ENCODE peak calls at places on chromosomes 12 and 14, in five cellular contexts. L is CD8-positive, alpha-beta T cell; T is choroid plexus epithelial cell; G is AG10803; K is mesothelial cell of epicardium. W is an unnamed sample.

GRCh38 chr12:13816394-13816793 is 165.0 kb downstream of the GRIN2B start:
- DNase-seq in G (no peak), L (no peak), T (no peak), K (no peak), W (no peak)

GRCh38 chr14:104448321-104448720 is 131.2 kb upstream of the C14orf180 start:
- DNase-seq in L (no peak), K (no peak), G (no peak), T (no peak), W (no peak)

GRCh38 chr12:78914859-78915331 is 50.3 kb downstream of the SYT1 start:
- DNase-seq in T (no peak), L (no peak), G (no peak), K (no peak), W (no peak)

GRCh38 chr12:125533434-125534029 is 468.3 kb downstream of the AACS start:
- DNase-seq in K (peak; percentile 48), T (no peak), L (no peak), G (no peak), W (no peak)

GRCh38 chr12:119681953-119682352 is 14.0 kb downstream of the PRKAB1 start:
- DNase-seq in L (no peak), K (no peak), T (no peak), G (no peak), W (no peak)

GRCh38 chr12:122174155-122174845 is at the start of gene IL31:
- DNase-seq in G (no peak), T (no peak), L (no peak), K (no peak), W (no peak)

GRCh38 chr14:53412819-53413664 is 259.9 kb upstream of the DDHD1 start:
- DNase-seq in T (peak; percentile 41), K (no peak), G (no peak), L (no peak), W (no peak)

GRCh38 chr12:105748806-105749600 is 389.8 kb downstream of the NUAK1 start:
- DNase-seq in L (no peak), K (no peak), T (peak; percentile 81), G (peak; percentile 66), W (no peak)

GRCh38 chr12:47184229-47184628 is 104.5 kb upstream of the AMIGO2 start:
- DNase-seq in K (no peak), G (no peak), L (no peak), T (no peak), W (no peak)

GRCh38 chr12:57771271-57771872 is 533 bp downstream of the METTL1 start:
- DNase-seq in K (peak; percentile 80), T (peak; percentile 91), G (peak; percentile 85), L (no peak), W (peak; percentile 73)

GRCh38 chr12:6626654-6627283 is 9.0 kb downstream of the LPAR5 start:
- DNase-seq in T (no peak), K (no peak), G (no peak), L (no peak), W (no peak)

GRCh38 chr12:56257491-56258067 is 605 bp downstream of the ANKRD52 start:
- DNase-seq in K (no peak), L (no peak), G (no peak), T (peak; percentile 36), W (no peak)

GRCh38 chr12:3250576-3250975 is 173.4 kb downstream of the TSPAN9 start:
- DNase-seq in K (no peak), L (no peak), G (no peak), T (no peak), W (no peak)

GRCh38 chr14:53432378-53432802 is 279.3 kb upstream of the DDHD1 start:
- DNase-seq in T (peak; percentile 65), G (peak; percentile 41), K (no peak), L (no peak), W (no peak)

GRCh38 chr14:100350283-100350926 is 27.3 kb downstream of the SLC25A47 start:
- DNase-seq in T (no peak), K (no peak), L (no peak), G (no peak), W (peak; percentile 22)

GRCh38 chr14:101709962-101710891 is 51.3 kb upstream of the PPP2R5C start:
- DNase-seq in G (no peak), T (no peak), K (no peak), L (peak; percentile 45), W (no peak)

GRCh38 chr14:39488600-39488999 is 56.4 kb upstream of the FBXO33 start:
- DNase-seq in G (peak; percentile 3), T (no peak), L (no peak), K (no peak), W (no peak)

GRCh38 chr12:49461221-49461620 is 77.6 kb upstream of the KCNH3 start:
- DNase-seq in K (no peak), T (no peak), G (no peak), L (no peak), W (no peak)

GRCh38 chr14:90429764-90430163 is 32.9 kb downstream of the CALM1 start:
- DNase-seq in T (no peak), G (no peak), K (no peak), L (no peak), W (no peak)

GRCh38 chr12:56487448-56488040 is 417 bp downstream of the GLS2 start:
- DNase-seq in L (peak; percentile 64), T (peak; percentile 10), K (no peak), G (no peak), W (no peak)

GRCh38 chr14:98909251-98909944 is 362.6 kb downstream of the BCL11B start:
- DNase-seq in T (no peak), L (no peak), K (no peak), G (peak; percentile 3), W (no peak)

GRCh38 chr12:123041811-123042655 is 61.6 kb downstream of the ARL6IP4 start:
- DNase-seq in K (no peak), L (no peak), G (no peak), T (peak; percentile 83), W (no peak)

GRCh38 chr12:132465269-132466190 is 24.4 kb upstream of the FBRSL1 start:
- DNase-seq in G (no peak), T (peak; percentile 21), K (no peak), L (no peak), W (no peak)

GRCh38 chr12:29639893-29640495 is 142.5 kb upstream of the OVCH1 start:
- DNase-seq in T (no peak), L (no peak), G (no peak), K (no peak), W (no peak)

GRCh38 chr12:95385246-95385645 is 88.7 kb upstream of the METAP2 start:
- DNase-seq in K (no peak), G (peak; percentile 71), L (no peak), T (peak; percentile 85), W (no peak)

DNA sequence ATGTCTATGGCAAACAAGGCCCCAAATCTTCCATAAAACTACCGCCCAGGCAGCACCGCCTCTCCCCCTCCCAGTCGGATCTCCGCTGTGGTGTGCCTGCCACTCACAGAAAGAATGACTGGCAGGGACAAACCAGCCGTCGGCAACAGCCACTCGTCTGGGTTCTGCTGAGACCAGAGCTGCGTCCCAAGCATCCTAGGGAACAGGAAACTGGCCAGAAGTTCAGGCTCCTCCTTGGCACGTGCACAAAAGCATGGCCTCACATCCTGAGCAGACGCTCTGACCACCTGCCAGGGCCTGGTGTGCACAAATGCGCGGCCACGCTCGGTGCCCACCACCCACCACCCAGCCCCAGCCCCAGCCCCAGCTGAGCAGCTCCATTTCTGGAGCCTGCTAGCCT is 214.8 kb downstream of the DPF3 start:
- DNase-seq in T (peak; percentile 60), L (no peak), G (peak; percentile 42), K (no peak), W (no peak)
- TF ChIP-seq CTCF in T (no peak), L (no peak), G (no peak), K (no peak), W (no peak)

DNA sequence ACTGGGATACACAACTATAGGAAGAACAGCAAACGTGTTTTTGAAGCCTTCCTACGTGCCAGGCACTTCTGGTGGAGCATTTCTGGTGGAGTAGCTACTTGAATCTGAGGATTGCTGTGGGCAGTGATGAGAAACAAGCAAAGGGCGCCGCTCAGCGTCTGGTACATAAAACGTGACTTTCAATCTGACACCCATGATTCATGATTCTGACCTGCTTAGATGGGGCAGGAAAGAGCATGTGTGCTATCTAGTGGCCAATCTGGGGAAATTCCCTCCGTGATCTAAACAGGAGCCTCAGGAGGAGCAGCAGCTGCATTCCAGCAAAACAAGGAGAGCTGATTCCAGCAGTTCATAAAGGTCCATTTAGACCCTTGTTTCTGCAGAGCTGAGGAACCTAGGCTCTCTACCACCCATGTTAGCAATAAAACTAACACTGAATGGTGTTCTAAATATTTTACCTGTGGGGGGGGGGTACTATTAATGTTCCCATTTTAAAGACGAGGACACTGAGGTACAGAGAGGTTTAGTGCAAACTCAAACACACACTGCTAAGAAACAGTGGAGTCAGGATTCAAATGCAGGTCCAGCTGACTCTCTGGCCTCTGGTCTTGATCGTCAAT is 37.8 kb downstream of the PAH start:
- DNase-seq in T (peak; percentile 53), K (no peak), L (no peak), G (peak; percentile 63), W (no peak)
- TF ChIP-seq CTCF in T (peak; percentile 6), K (no peak), L (no peak), G (peak; percentile 50), W (no peak)

GRCh38 chr14:70955543-70956480 is 48.6 kb downstream of the PCNX1 start:
- DNase-seq in L (peak; percentile 66), G (peak; percentile 40), T (peak; percentile 53), K (no peak), W (no peak)
- TF ChIP-seq CTCF in L (peak; percentile 90), G (peak; percentile 81), T (peak; percentile 82), K (no peak), W (peak; percentile 66)

GRCh38 chr14:96051642-96052540 is 12.7 kb downstream of the C14orf132 start:
- DNase-seq in K (no peak), T (no peak), L (peak; percentile 35), G (no peak), W (no peak)
- TF ChIP-seq CTCF in K (no peak), T (peak; percentile 29), L (no peak), G (no peak), W (no peak)